ENCODE peak calls at places on chromosome 18, in five cellular contexts. T is uterus, C is hepatocyte, D is left ventricle myocardium inferior, W is IMR-90. J is an unnamed sample.
A peak's percentile ranks its signal among the peaks of the same experiment; 100 is the strongest.

GRCh38 chr18:79424880-79425572 is 29.3 kb downstream of the NFATC1 start:
- DNase-seq in D (no peak), C (no peak), W (no peak), T (no peak), J (no peak)

GRCh38 chr18:68769423-68769822 is 28.5 kb upstream of the CCDC102B start:
- DNase-seq in W (no peak), T (peak; percentile 34), D (no peak), C (no peak), J (no peak)

GRCh38 chr18:713135-713490 is 683 bp upstream of the ENOSF1 start:
- DNase-seq in D (no peak), T (no peak), W (no peak), C (no peak), J (no peak)

GRCh38 chr18:79529991-79530390 is 134.3 kb downstream of the NFATC1 start:
- DNase-seq in W (no peak), C (no peak), T (peak; percentile 11), D (no peak), J (no peak)

GRCh38 chr18:51135361-51135760 is 62.1 kb downstream of the MEX3C start:
- DNase-seq in D (no peak), C (no peak), T (no peak), W (peak; percentile 35), J (no peak)

GRCh38 chr18:49166327-49166726 is 215.6 kb upstream of the SMAD7 start:
- DNase-seq in T (no peak), W (no peak), C (no peak), D (no peak), J (no peak)

GRCh38 chr18:9898792-9899549 is 13.2 kb downstream of the TXNDC2 start:
- DNase-seq in W (peak; percentile 37), T (no peak), C (peak; percentile 63), D (no peak), J (no peak)

GRCh38 chr18:9665311-9665710 is 42.8 kb upstream of the RAB31 start:
- DNase-seq in C (no peak), T (no peak), D (no peak), W (no peak), J (no peak)

GRCh38 chr18:5977022-5977421 is 81.7 kb upstream of the TMEM200C start:
- DNase-seq in W (no peak), D (no peak), C (no peak), T (no peak), J (no peak)

GRCh38 chr18:79515331-79515730 is 119.6 kb downstream of the NFATC1 start:
- DNase-seq in D (no peak), W (no peak), T (no peak), C (no peak), J (no peak)

GRCh38 chr18:11733031-11733430 is 44.0 kb downstream of the GNAL start:
- DNase-seq in T (peak; percentile 35), D (peak; percentile 77), C (peak; percentile 86), W (peak; percentile 57), J (peak; percentile 60)

GRCh38 chr18:59484796-59485328 is 125.8 kb upstream of the LMAN1 start:
- DNase-seq in C (peak; percentile 41), T (no peak), D (no peak), W (peak; percentile 96), J (no peak)

GRCh38 chr18:23867011-23867410 is 147.5 kb upstream of the TTC39C start:
- DNase-seq in D (no peak), T (no peak), C (no peak), W (no peak), J (no peak)

GRCh38 chr18:5678779-5679406 is 135.1 kb upstream of the EPB41L3 start:
- DNase-seq in T (no peak), W (no peak), C (no peak), D (no peak), J (no peak)

GRCh38 chr18:62999392-62999791 is 284.1 kb downstream of the PHLPP1 start:
- DNase-seq in D (peak; percentile 46), W (peak; percentile 26), C (no peak), T (peak; percentile 75), J (no peak)

GRCh38 chr18:13454363-13455150 is 236.0 kb downstream of the LDLRAD4 start:
- DNase-seq in D (no peak), W (no peak), C (no peak), T (no peak), J (no peak)
- H3K4me1 ChIP-seq in D (peaks cover 65% of the 10 kb centered on the region), W (no peaks in the 10 kb centered on the region), C (no peaks in the 10 kb centered on the region), T (no peaks in the 10 kb centered on the region), J (no peaks in the 10 kb centered on the region)

DNA sequence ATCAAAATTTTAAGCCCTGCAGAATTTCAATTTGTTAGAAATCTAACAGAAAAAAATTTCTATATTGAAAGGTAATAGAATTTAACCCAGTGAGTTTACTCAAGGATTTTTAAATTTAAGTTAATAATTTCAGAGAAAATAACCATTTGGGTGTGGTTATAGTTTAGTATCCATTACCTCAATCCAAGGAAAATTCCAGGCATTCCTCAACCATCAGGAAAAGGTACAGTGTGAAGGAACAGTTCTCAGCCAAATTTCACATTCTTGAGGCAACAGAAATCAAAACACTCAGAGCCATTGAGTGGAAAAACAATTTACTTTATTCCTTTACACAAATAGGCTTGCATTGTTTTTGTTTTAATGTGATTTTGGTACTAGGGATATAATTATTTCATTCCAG is 45.5 kb downstream of the ONECUT2 start:
- DNase-seq in T (no peak), C (no peak), W (no peak), D (no peak), J (no peak)
- H3K4me3 ChIP-seq in T (no peak overlapping the region), C (no peak overlapping the region), W (no peak overlapping the region), D (no peak overlapping the region), J (no peak overlapping the region)

DNA sequence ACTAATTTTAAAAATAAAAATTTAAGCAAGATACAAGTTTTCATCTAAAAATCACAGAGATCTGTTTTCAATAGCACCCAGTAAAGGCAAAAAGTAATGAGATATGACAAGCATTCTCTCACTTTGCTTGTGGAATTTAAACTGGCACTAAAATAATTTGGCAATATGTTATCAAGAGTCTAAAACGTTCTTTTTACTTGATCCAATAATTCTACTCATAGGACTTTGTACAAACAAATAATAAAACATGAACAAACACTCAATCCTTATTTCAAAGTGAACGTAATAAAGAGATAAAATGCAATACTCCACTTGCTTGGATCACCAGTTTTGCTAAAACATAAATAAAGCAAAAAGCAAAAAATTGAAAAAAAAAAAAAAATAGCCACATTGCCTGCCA is 30.4 kb downstream of the PIAS2 start:
- DNase-seq in D (no peak), C (no peak), T (no peak), W (no peak), J (no peak)
- H3K9me3 ChIP-seq in D (peaks cover 29% of the 10 kb centered on the region), C (peaks cover 15% of the 10 kb centered on the region), T (no peaks in the 10 kb centered on the region), W (peaks cover 4% of the 10 kb centered on the region), J (no peaks in the 10 kb centered on the region)

GRCh38 chr18:35658112-35658511 is 76.6 kb downstream of the GALNT1 start:
- DNase-seq in T (no peak), C (no peak), W (no peak), D (no peak), J (no peak)
- H3K4me1 ChIP-seq in T (no peaks in the 10 kb centered on the region), C (no peaks in the 10 kb centered on the region), W (no peaks in the 10 kb centered on the region), D (peaks cover 36% of the 10 kb centered on the region), J (no peaks in the 10 kb centered on the region)

GRCh38 chr18:76620326-76620813 is 125.3 kb upstream of the ZNF516 start:
- DNase-seq in T (peak; percentile 85), D (peak; percentile 64), W (peak; percentile 77), C (peak; percentile 87), J (peak; percentile 5)
- H3K4me3 ChIP-seq in T (peak overlapping the region; percentile 20), D (peak overlapping the region; percentile 63), W (peak overlapping the region; percentile 15), C (peak overlapping the region; percentile 6), J (no peak overlapping the region)